ENCODE peak calls at places on chromosome 15, in nine cellular contexts. I is gastrocnemius medialis, V is heart left ventricle, S is endothelial cell of umbilical vein, U is tibial nerve, Y is HCT116, W is fibroblast of lung, J is Calu3, P is fibroblast of mammary gland. D is an unnamed sample.

GRCh38 chr15:70596354-70597055 is 166.9 kb downstream of the UACA start:
- DNase-seq in U (no peak), V (no peak), W (peak), J (peak), P (peak), Y (peak), S (peak), I (no peak), D (peak)

GRCh38 chr15:96316953-96317629 is 13.4 kb upstream of the NR2F2 start:
- DNase-seq in U (no peak), Y (no peak), I (no peak), V (no peak), J (peak), P (no peak), W (no peak), S (peak), D (no peak)

GRCh38 chr15:78175333-78175732 is 26.2 kb downstream of the IDH3A start:
- DNase-seq in Y (no peak), W (no peak), S (no peak), V (no peak), I (no peak), P (no peak), J (no peak), U (no peak), D (no peak)

GRCh38 chr15:76236350-76236749 is 74.9 kb downstream of the ETFA start:
- DNase-seq in S (no peak), P (no peak), J (no peak), W (no peak), I (no peak), V (no peak), Y (no peak), U (no peak), D (no peak)

GRCh38 chr15:42547926-42548257 is 701 bp downstream of the LRRC57 start:
- DNase-seq in P (no peak), U (no peak), V (no peak), W (peak), J (no peak), Y (no peak), I (no peak), S (no peak), D (peak)

GRCh38 chr15:70164156-70164900 is 66.6 kb upstream of the TLE3 start:
- DNase-seq in W (no peak), V (no peak), P (peak), J (no peak), S (no peak), U (no peak), Y (no peak), I (peak), D (no peak)

GRCh38 chr15:66224946-66225345 is 28.6 kb downstream of the MEGF11 start:
- DNase-seq in Y (no peak), V (no peak), W (no peak), P (no peak), J (no peak), U (no peak), I (no peak), S (no peak), D (no peak)

GRCh38 chr15:95302809-95303208 is 1027.7 kb upstream of the NR2F2 start:
- DNase-seq in W (no peak), I (no peak), S (peak), V (no peak), Y (no peak), P (no peak), J (no peak), U (no peak), D (no peak)

GRCh38 chr15:76223521-76223920 is 87.7 kb downstream of the ETFA start:
- DNase-seq in P (no peak), Y (no peak), S (no peak), J (no peak), U (no peak), V (no peak), W (no peak), I (no peak), D (no peak)

GRCh38 chr15:98896802-98897732 is 110.5 kb downstream of the PGPEP1L start:
- DNase-seq in P (peak), Y (peak), J (peak), I (no peak), U (no peak), S (peak), V (peak), W (peak), D (peak)

DNA sequence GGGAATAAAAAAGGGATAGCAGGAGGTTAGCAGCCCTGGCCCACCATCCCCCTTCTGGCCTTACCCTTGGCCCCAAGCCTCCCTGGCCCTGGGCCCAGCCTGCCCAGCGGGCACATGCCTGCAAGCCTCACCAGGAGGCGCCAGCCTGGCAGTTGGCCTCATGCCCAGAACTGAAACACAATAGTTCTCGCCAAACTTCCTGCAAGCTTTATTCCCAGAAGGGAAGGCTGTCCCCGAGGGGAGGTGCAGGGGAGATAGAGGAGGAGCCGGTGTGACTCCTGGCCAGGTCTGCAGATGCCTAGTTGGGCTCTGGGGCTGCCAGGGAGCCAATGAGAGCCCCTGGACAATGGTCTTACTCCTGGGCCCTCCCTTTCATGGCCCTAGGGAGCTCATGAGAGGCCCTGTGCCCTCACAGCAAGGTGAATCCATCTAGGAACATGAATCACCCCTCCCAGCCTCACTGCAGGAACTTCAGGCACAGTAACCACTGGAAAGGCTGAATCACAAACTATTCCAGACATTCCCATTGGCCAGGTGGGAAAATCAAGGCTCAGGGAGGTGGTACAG is 4.0 kb downstream of the CCDC33 start:
- DNase-seq in P (peak), W (peak), Y (peak), I (peak), S (peak), V (peak), J (peak), U (peak), D (peak)
- TF ChIP-seq CTCF in P (peak), W (peak), Y (peak), I (peak), S (peak), V (peak), J (peak), U (no peak), D (peak)

GRCh38 chr15:38873151-38873550 is 308.5 kb upstream of the RASGRP1 start:
- DNase-seq in J (no peak), Y (no peak), W (no peak), V (no peak), I (no peak), U (no peak), S (no peak), P (no peak), D (no peak)
- TF ChIP-seq CTCF in J (no peak), Y (no peak), W (peak), V (no peak), I (no peak), U (no peak), S (no peak), P (peak), D (peak)

DNA sequence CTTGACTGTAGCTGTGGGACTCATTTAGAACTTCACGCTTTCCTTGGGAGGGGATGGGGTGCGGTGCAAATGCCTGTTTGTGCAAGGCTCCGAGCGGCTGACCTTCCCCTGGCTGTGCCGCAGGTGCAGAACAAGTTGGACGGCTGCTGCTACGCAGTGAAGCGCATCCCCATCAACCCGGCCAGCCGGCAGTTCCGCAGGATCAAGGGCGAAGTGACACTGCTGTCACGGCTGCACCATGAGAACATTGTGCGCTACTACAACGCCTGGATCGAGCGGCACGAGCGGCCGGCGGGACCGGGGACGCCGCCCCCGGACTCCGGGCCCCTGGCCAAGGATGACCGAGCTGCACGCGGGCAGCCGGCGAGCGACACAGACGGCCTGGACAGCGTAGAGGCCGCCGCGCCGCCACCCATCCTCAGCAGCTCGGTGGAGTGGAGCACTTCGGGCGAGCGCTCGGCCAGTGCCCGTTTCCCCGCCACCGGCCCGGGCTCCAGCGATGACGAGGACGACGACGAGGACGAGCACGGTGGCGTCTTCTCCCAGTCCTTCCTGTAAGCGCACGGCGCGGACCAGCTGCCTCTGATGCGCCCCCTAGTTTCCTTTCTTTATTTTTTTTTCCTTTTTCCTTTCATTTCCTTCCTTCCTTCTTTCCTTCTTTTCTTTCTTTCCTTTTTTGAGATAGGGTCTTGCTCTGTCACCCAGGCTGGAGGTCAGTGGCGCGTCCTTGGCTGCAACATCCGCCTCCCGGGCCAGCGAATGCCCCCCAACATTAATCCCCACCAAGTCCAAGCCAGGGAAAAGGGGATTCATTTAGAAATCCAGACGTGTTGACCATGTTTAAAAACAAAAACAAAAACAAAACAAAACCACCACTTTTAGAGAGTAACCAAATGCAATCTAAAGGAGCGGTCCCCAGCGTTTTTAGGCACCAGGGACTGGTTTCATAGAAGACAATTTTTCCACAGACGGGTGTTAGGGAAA is 42.7 kb downstream of the EIF2AK4 start:
- DNase-seq in Y (no peak), V (peak), J (peak), P (peak), W (peak), I (peak), S (peak), U (peak), D (peak)
- TF ChIP-seq CTCF in Y (no peak), V (peak), J (peak), P (peak), W (peak), I (peak), S (peak), U (peak), D (peak)

DNA sequence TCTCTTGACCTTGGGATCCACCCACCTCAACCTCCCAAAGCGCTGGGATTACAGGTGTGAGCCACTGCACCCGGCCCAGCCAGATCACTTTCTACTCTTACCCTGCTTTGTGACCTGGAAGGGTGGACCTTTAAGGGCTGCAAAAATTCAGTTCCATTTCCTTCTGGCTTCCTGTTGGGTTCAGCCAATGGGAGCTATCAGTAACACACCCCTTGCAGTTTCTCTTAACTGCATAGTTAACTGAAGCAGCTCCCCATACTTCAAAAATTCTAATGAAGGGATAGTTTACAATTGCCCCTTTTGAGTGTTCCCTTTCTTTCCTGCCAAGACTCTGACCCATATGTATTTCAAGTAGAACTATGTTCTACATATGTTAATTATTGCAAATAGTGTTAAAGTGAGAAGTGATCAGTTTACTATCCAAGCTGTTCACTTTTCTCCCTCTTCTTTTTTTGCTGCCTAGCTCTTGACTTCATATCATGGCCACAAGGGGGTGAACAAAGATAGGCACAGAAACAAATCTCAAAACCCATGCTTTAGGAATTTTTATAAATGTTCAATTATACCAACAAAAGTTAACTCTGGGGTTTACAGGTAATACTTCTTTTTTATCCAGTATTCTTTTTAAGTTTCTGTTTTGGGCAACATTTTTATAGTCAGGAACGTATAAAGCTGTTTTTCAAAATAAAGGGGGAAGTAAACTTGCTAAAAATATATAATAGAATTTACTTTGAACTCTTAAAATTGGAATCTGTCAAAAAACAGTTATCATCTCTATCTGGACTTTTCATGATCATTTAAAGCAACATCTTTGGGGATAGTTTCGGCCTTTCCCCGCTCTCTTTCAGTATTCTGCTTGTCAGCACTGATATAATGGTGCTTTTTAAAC is 8.1 kb downstream of the PGBD4 start:
- DNase-seq in I (no peak), Y (peak), S (peak), P (peak), W (peak), J (peak), U (no peak), V (no peak), D (peak)
- TF ChIP-seq CTCF in I (no peak), Y (peak), S (peak), P (peak), W (peak), J (no peak), U (peak), V (peak), D (peak)

DNA sequence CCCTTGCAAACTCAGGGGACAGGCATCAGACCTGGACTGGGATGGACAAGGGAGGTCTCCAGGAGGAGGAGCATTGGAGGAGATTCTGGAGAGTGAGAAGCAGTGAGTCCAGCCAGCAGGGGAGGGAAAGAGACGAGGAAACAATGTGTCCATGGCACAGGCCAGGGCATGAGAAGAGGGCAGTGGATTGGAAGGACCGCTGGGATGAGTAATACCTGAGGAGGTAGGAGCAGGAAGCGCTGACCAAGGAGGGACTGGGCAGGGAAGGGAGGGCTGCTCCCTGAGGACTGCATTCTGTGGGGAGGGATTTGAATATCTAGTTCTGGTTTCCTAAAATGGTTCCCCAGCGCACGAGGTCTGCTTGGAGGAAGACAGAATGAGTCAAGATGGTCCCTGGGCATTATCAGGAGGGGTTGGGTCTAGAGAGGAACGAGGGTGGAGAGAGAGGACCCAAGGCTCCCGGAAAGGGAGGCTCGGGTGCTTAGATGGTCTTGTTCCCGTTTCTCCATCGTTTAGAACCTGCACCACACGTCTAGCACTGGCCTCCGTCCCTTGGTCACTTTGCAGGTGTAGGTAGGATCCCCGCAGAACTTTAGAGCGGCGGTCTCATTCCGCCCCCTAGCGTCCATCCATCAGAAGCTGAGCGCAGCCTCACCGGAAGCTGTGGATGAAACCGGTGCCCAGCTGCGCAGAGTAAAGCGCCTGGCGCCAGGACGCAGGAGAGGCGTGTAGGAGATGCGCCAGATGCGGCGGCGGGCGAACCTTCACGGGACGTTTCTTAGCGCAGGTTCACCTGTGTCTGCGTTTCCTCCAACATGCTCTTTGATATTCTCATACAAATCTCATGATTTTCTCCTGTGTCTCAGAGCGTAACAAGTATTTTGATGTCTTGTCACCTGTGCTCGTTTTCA is 190.7 kb upstream of the NDN start:
- DNase-seq in V (peak), W (peak), J (no peak), S (no peak), U (no peak), Y (no peak), I (no peak), P (peak), D (peak)
- TF ChIP-seq CTCF in V (peak), W (peak), J (no peak), S (peak), U (peak), Y (no peak), I (no peak), P (peak), D (peak)

DNA sequence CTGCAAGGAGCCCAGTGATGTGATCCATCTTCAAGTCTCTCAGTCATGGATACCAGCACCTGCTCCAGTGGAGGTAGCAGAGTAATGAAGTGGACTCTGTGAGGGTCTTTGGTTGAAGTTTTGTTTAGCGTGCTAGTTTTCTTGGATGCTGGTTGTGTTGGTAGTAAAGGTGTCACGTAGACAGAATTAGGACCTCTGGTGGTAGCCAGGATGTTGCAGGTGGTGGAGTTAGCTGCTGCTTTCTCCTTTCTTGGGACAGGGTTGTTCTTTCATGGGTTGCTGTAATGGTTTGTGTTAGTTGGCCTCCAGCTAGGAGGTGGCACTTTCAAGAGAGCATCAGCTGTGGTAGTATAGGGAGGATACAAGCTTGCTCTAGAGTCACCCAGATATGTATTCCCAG is 125.2 kb downstream of the ANXA2 start:
- DNase-seq in P (no peak), U (no peak), W (no peak), S (no peak), J (no peak), V (no peak), I (no peak), Y (no peak), D (no peak)
- TF ChIP-seq CTCF in P (no peak), U (no peak), W (no peak), S (no peak), J (no peak), V (no peak), I (no peak), Y (no peak), D (no peak)

GRCh38 chr15:67834593-67835348 is 5.1 kb downstream of the RNU6-1 start:
- DNase-seq in U (no peak), V (no peak), J (no peak), Y (no peak), W (no peak), S (no peak), P (no peak), I (no peak), D (no peak)

GRCh38 chr15:67832031-67832551 is 6.8 kb downstream of the SKOR1 start:
- DNase-seq in V (no peak), Y (no peak), P (peak), J (no peak), W (peak), S (no peak), U (no peak), I (no peak), D (peak)

GRCh38 chr15:67832965-67833503 is 6.8 kb downstream of the RNU6-1 start:
- DNase-seq in U (no peak), W (no peak), V (no peak), Y (no peak), P (no peak), I (no peak), J (no peak), S (no peak), D (no peak)

GRCh38 chr15:67834249-67834592 is 5.6 kb downstream of the RNU6-1 start:
- DNase-seq in S (no peak), U (no peak), W (no peak), P (no peak), J (no peak), V (no peak), I (no peak), Y (no peak), D (no peak)

GRCh38 chr15:67833504-67834248 is 6.2 kb downstream of the RNU6-1 start:
- DNase-seq in W (no peak), V (no peak), S (peak), P (no peak), J (peak), U (no peak), Y (no peak), I (no peak), D (peak)
- TF ChIP-seq CTCF in W (peak), V (peak), S (peak), P (peak), J (peak), U (peak), Y (peak), I (peak), D (peak)

GRCh38 chr15:72588096-72588495 is 66.4 kb upstream of the GOLGA6B start:
- DNase-seq in Y (no peak), P (no peak), S (no peak), V (no peak), I (no peak), J (no peak), W (no peak), U (no peak), D (no peak)

GRCh38 chr15:72590427-72590826 is 64.1 kb upstream of the GOLGA6B start:
- DNase-seq in U (no peak), S (no peak), I (no peak), J (no peak), V (no peak), Y (no peak), P (no peak), W (no peak), D (no peak)

GRCh38 chr15:72584006-72584405 is 70.5 kb upstream of the GOLGA6B start:
- DNase-seq in W (no peak), V (no peak), J (no peak), I (no peak), Y (no peak), P (no peak), U (no peak), S (no peak), D (peak)

GRCh38 chr15:72585025-72585424 is 69.5 kb upstream of the GOLGA6B start:
- DNase-seq in Y (no peak), V (no peak), J (no peak), S (no peak), W (no peak), U (no peak), P (no peak), I (no peak), D (no peak)

GRCh38 chr15:72585659-72586058 is 68.8 kb upstream of the GOLGA6B start:
- DNase-seq in P (peak), W (peak), V (no peak), U (no peak), J (no peak), I (no peak), S (peak), Y (no peak), D (peak)
- TF ChIP-seq CTCF in P (peak), W (peak), V (peak), U (no peak), J (no peak), I (no peak), S (no peak), Y (peak), D (peak)